ENCODE peak calls at places on chromosomes 4 and X, in eight cellular contexts. T is tibial nerve, A is kidney epithelial cell, C is psoas muscle, E is OCI-LY7, O is HL-60, Y is Calu3, F is fibroblast of pulmonary artery. S is an unnamed sample.
A peak's percentile ranks its signal among the peaks of the same experiment; 100 is the strongest.

GRCh38 chrX:53563324-53563723 is 123.2 kb downstream of the HUWE1 start:
- DNase-seq in T (no peak), A (no peak), O (no peak), F (no peak), E (no peak), C (no peak), Y (no peak), S (no peak)

GRCh38 chrX:145552643-145553042 is 265.0 kb upstream of the SLITRK2 start:
- DNase-seq in O (no peak), A (no peak), T (no peak), Y (no peak), F (no peak), C (no peak), E (no peak), S (no peak)

GRCh38 chr4:158004101-158004500 is 168.7 kb downstream of the GASK1B start:
- DNase-seq in O (no peak), A (no peak), Y (no peak), C (no peak), T (no peak), F (no peak), E (no peak), S (no peak)

GRCh38 chr4:1880332-1880731 is 9.1 kb downstream of the NSD2 start:
- DNase-seq in A (no peak), T (no peak), E (no peak), F (no peak), Y (no peak), O (no peak), C (no peak), S (no peak)

GRCh38 chrX:2145672-2146412 is 354.9 kb downstream of the DHRSX start:
- DNase-seq in E (no peak), O (no peak), C (no peak), F (no peak), Y (no peak), T (no peak), A (no peak), S (no peak)

GRCh38 chr4:38921151-38921550 is 53.5 kb downstream of the FAM114A1 start:
- DNase-seq in C (no peak), F (no peak), Y (no peak), E (no peak), O (peak; percentile 54), T (no peak), A (no peak), S (no peak)

GRCh38 chrX:132041016-132041415 is 17.9 kb downstream of the STK26 start:
- DNase-seq in T (no peak), O (no peak), E (no peak), Y (no peak), C (no peak), F (peak; percentile 39), A (peak; percentile 19), S (no peak)

GRCh38 chr4:2714071-2714770 is 41.9 kb downstream of the TNIP2 start:
- DNase-seq in C (no peak), F (peak; percentile 91), E (no peak), Y (no peak), A (no peak), O (no peak), T (no peak), S (no peak)

GRCh38 chrX:122220644-122221373 is 963.3 kb upstream of the GRIA3 start:
- DNase-seq in F (no peak), C (no peak), O (no peak), T (no peak), Y (no peak), A (no peak), E (no peak), S (no peak)

GRCh38 chr4:17310269-17310652 is 201.6 kb downstream of the QDPR start:
- DNase-seq in C (no peak), E (peak; percentile 23), F (peak; percentile 31), Y (no peak), O (no peak), T (no peak), A (no peak), S (no peak)

GRCh38 chr4:125547842-125548241 is 233.1 kb downstream of the FAT4 start:
- DNase-seq in F (peak; percentile 37), C (no peak), A (no peak), Y (no peak), T (no peak), O (no peak), E (no peak), S (no peak)

GRCh38 chr4:75686346-75686745 is 13.1 kb upstream of the G3BP2 start:
- DNase-seq in C (no peak), T (no peak), O (no peak), A (no peak), E (no peak), F (no peak), Y (no peak), S (no peak)

GRCh38 chr4:165112258-165113156 is at the start of gene TMEM192:
- DNase-seq in Y (peak; percentile 91), O (peak; percentile 93), A (peak; percentile 61), F (peak; percentile 93), C (peak; percentile 96), T (peak; percentile 88), E (peak; percentile 90), S (peak; percentile 68)
- TF ChIP-seq CTCF in Y (no peak), O (no peak), A (peak; percentile 10), F (peak; percentile 5), C (peak; percentile 34), T (peak; percentile 34), E (peak; percentile 54), S (peak; percentile 26)

GRCh38 chrX:136369377-136369776 is 68.6 kb downstream of the ADGRG4 start:
- DNase-seq in C (no peak), F (no peak), E (no peak), T (no peak), O (no peak), A (no peak), Y (no peak), S (no peak)
- TF ChIP-seq CTCF in C (no peak), F (no peak), E (no peak), T (no peak), O (no peak), A (no peak), Y (no peak), S (no peak)

DNA sequence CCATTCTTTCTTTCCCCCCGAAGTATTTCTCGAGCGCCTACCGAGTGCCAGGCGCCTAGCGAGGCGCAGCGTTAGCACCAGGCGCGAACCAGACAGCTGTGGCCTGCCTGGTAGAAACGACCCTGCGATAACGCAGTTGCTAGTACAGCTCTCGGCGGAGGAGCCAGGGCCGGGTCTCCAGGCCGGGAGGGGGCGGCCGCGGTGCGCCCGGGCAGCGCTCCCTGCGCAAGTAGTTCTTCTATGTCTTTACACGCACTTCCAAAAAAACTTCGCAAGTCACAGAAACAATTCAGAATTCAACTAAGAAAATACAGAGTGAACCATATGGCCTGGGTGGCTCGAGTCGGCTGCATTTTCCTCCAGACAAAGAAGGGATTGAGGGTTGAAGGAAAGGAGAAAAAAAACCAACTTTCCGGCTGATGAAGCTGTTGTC is 7.0 kb upstream of the NEUROG2 start:
- DNase-seq in F (peak; percentile 34), E (peak; percentile 69), A (no peak), T (no peak), C (no peak), O (peak; percentile 72), Y (peak; percentile 9), S (no peak)
- TF ChIP-seq CTCF in F (no peak), E (peak; percentile 68), A (peak; percentile 31), T (no peak), C (peak; percentile 4), O (peak; percentile 2), Y (no peak), S (no peak)

DNA sequence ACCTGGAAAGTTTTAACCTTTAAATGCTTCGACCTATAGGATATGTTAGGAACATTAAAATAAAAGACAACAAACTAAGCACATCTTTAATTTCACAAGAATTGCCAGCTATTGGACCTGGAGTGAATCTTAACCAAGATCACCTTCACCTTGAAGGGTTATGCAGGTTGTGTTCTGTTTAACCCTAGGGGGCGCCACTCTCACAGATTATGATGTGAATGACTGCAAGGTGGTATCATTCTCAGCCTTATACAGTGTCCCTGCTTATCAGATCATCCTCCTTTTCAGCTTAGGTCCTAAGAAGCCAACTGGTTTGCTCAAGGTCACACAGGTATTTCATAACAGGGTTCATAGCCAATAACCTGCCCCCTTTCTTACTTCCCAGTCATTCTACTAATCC is 23.5 kb downstream of the INTS6L start:
- DNase-seq in E (peak; percentile 54), Y (no peak), O (no peak), T (no peak), F (no peak), C (no peak), A (no peak), S (no peak)
- TF ChIP-seq CTCF in E (peak; percentile 73), Y (no peak), O (no peak), T (no peak), F (no peak), C (peak; percentile 8), A (no peak), S (no peak)

DNA sequence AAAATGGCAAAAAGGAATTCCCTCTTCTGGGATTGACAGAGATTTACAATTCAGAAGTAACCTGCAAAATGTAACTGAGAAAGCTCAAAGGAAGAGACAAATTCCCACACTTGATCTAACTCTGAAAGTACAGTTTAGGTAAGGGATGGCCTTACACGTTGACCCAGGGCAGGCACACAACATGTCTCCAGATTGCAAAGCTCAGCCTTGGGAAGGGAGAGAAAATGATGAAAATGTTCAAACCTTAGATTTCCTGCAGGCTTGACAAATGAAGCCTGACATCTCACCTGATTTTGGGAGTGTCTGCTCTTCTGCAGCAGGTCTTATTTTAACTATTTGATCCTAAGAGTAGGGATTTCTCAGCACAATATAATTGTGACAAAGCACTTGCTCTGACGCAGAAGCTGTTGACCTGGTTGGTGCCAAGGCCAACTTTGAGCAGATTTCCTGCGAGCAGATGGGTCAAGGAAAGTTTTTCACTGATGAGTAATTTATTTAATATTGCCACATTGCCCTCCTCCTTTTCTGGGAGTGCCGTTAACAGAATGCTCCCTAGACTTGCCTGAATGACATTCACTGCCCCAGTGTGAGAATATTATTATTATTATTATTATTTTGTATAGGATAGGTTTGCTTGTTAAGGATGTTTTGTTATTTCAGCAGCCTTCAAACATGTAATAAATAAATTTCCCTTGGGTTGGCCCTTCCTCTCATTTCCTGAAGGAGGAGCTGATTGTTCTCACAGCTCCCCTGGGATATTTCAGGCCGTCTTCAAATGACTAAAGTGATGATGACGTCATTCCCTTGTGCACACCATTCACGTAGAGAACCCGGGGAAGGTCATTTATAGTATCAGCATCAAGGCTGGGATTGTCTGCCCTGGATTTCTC is 157.1 kb downstream of the VEGFC start:
- DNase-seq in C (no peak), T (no peak), A (peak; percentile 12), Y (no peak), F (peak; percentile 94), E (no peak), O (no peak), S (no peak)
- TF ChIP-seq CTCF in C (no peak), T (no peak), A (no peak), Y (no peak), F (peak; percentile 10), E (no peak), O (no peak), S (no peak)

DNA sequence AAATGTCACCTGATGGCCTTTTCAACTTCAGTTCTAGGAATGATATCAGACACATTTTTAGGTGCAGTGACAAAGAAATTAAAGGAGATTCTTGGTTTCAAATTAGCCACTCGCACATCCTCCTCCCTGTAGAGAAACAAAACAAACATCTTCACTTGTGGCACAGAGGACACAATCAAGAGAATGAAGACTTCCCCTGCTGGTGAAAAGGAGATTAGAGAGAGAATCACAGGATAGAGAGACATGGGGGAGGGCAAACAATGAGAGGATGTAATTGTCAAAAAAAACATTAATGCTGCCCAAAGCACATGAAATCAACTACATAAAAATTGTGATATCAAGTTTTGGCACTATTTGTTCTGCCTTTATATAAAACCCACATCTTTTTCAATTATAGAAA is 34.5 kb downstream of the ACE2 start:
- DNase-seq in C (no peak), O (no peak), Y (no peak), T (no peak), E (no peak), F (peak; percentile 35), A (no peak), S (no peak)
- TF ChIP-seq CTCF in C (no peak), O (no peak), Y (no peak), T (no peak), E (no peak), F (peak; percentile 45), A (no peak), S (no peak)

GRCh38 chr4:52103314-52103713 is 52.2 kb downstream of the SPATA18 start:
- DNase-seq in E (no peak), T (no peak), F (peak; percentile 38), Y (no peak), A (no peak), C (no peak), O (peak; percentile 1), S (no peak)
- TF ChIP-seq CTCF in E (peak; percentile 10), T (no peak), F (peak; percentile 39), Y (no peak), A (no peak), C (peak; percentile 33), O (no peak), S (no peak)